ENCODE peak calls at places on chromosomes 12 and 14, in six cellular contexts. One of them, this sample, is unnamed.

GRCh38 chr12:78725951-78726550 is 138.5 kb upstream of the SYT1 start:
- DNase-seq in SK-N-SH: no peak
- DNase-seq in hepatocyte: peak; percentile 28
- DNase-seq in right cardiac atrium: no peak
- DNase-seq in ovary: no peak
- DNase-seq in lower lobe of right lung: no peak
- DNase-seq in this sample: no peak

GRCh38 chr12:1844223-1844622 is 23.9 kb downstream of the LRTM2 start:
- DNase-seq in SK-N-SH: no peak
- DNase-seq in hepatocyte: no peak
- DNase-seq in right cardiac atrium: no peak
- DNase-seq in ovary: no peak
- DNase-seq in lower lobe of right lung: peak; percentile 36
- DNase-seq in this sample: no peak

GRCh38 chr12:56601503-56601902 is 28.6 kb downstream of the BAZ2A start:
- DNase-seq in SK-N-SH: peak; percentile 43
- DNase-seq in hepatocyte: no peak
- DNase-seq in right cardiac atrium: peak; percentile 31
- DNase-seq in ovary: no peak
- DNase-seq in lower lobe of right lung: no peak
- DNase-seq in this sample: no peak

GRCh38 chr14:53742226-53742607 is 214.4 kb downstream of the BMP4 start:
- DNase-seq in SK-N-SH: no peak
- DNase-seq in hepatocyte: no peak
- DNase-seq in right cardiac atrium: no peak
- DNase-seq in ovary: no peak
- DNase-seq in lower lobe of right lung: no peak
- DNase-seq in this sample: no peak

GRCh38 chr12:53696285-53696654 is 20.4 kb upstream of the ATP5MC2 start:
- DNase-seq in SK-N-SH: peak; percentile 84
- DNase-seq in hepatocyte: peak; percentile 89
- DNase-seq in right cardiac atrium: peak; percentile 44
- DNase-seq in ovary: no peak
- DNase-seq in lower lobe of right lung: peak; percentile 57
- DNase-seq in this sample: no peak

GRCh38 chr12:52267266-52267665 is 7.2 kb upstream of the KRT86 start:
- DNase-seq in SK-N-SH: no peak
- DNase-seq in hepatocyte: no peak
- DNase-seq in right cardiac atrium: no peak
- DNase-seq in ovary: no peak
- DNase-seq in lower lobe of right lung: no peak
- DNase-seq in this sample: no peak

GRCh38 chr12:19491863-19492262 is 52.6 kb downstream of the AEBP2 start:
- DNase-seq in SK-N-SH: no peak
- DNase-seq in hepatocyte: no peak
- DNase-seq in right cardiac atrium: no peak
- DNase-seq in ovary: no peak
- DNase-seq in lower lobe of right lung: no peak
- DNase-seq in this sample: no peak

GRCh38 chr12:28552472-28553061 is 362.3 kb downstream of the CCDC91 start:
- DNase-seq in SK-N-SH: no peak
- DNase-seq in hepatocyte: no peak
- DNase-seq in right cardiac atrium: no peak
- DNase-seq in ovary: no peak
- DNase-seq in lower lobe of right lung: no peak
- DNase-seq in this sample: no peak

GRCh38 chr12:59151243-59151642 is 230.9 kb upstream of the LRIG3 start:
- DNase-seq in SK-N-SH: no peak
- DNase-seq in hepatocyte: no peak
- DNase-seq in right cardiac atrium: no peak
- DNase-seq in ovary: no peak
- DNase-seq in lower lobe of right lung: no peak
- DNase-seq in this sample: no peak

GRCh38 chr14:42806909-42807315 is 1200.2 kb downstream of the LRFN5 start:
- DNase-seq in SK-N-SH: no peak
- DNase-seq in hepatocyte: peak; percentile 39
- DNase-seq in right cardiac atrium: no peak
- DNase-seq in ovary: no peak
- DNase-seq in lower lobe of right lung: no peak
- DNase-seq in this sample: no peak

GRCh38 chr14:68397371-68397779 is 395.5 kb downstream of the ZFP36L1 start:
- DNase-seq in SK-N-SH: no peak
- DNase-seq in hepatocyte: peak; percentile 59
- DNase-seq in right cardiac atrium: peak; percentile 65
- DNase-seq in ovary: peak; percentile 39
- DNase-seq in lower lobe of right lung: peak; percentile 89
- DNase-seq in this sample: peak; percentile 59

GRCh38 chr12:89880695-89881350 is 172.2 kb upstream of the ATP2B1 start:
- DNase-seq in SK-N-SH: no peak
- DNase-seq in hepatocyte: no peak
- DNase-seq in right cardiac atrium: no peak
- DNase-seq in ovary: no peak
- DNase-seq in lower lobe of right lung: no peak
- DNase-seq in this sample: no peak

GRCh38 chr14:89617471-89618291 is 200.6 kb upstream of the FOXN3 start:
- DNase-seq in SK-N-SH: peak; percentile 66
- DNase-seq in hepatocyte: peak; percentile 35
- DNase-seq in right cardiac atrium: peak; percentile 28
- DNase-seq in ovary: no peak
- DNase-seq in lower lobe of right lung: no peak
- DNase-seq in this sample: no peak

GRCh38 chr12:55068416-55069010 is 48.7 kb downstream of the NEUROD4 start:
- DNase-seq in SK-N-SH: peak; percentile 48
- DNase-seq in hepatocyte: peak; percentile 73
- DNase-seq in right cardiac atrium: no peak
- DNase-seq in ovary: no peak
- DNase-seq in lower lobe of right lung: no peak
- DNase-seq in this sample: no peak

GRCh38 chr14:101072945-101073597 is 169.5 kb upstream of the RTL1 start:
- DNase-seq in SK-N-SH: peak; percentile 91
- DNase-seq in hepatocyte: peak; percentile 97
- DNase-seq in right cardiac atrium: no peak
- DNase-seq in ovary: peak; percentile 73
- DNase-seq in lower lobe of right lung: no peak
- DNase-seq in this sample: peak; percentile 82

GRCh38 chr14:57970175-57970574 is 104.3 kb upstream of the SLC35F4 start:
- DNase-seq in SK-N-SH: no peak
- DNase-seq in hepatocyte: no peak
- DNase-seq in right cardiac atrium: no peak
- DNase-seq in ovary: no peak
- DNase-seq in lower lobe of right lung: no peak
- DNase-seq in this sample: no peak

DNA sequence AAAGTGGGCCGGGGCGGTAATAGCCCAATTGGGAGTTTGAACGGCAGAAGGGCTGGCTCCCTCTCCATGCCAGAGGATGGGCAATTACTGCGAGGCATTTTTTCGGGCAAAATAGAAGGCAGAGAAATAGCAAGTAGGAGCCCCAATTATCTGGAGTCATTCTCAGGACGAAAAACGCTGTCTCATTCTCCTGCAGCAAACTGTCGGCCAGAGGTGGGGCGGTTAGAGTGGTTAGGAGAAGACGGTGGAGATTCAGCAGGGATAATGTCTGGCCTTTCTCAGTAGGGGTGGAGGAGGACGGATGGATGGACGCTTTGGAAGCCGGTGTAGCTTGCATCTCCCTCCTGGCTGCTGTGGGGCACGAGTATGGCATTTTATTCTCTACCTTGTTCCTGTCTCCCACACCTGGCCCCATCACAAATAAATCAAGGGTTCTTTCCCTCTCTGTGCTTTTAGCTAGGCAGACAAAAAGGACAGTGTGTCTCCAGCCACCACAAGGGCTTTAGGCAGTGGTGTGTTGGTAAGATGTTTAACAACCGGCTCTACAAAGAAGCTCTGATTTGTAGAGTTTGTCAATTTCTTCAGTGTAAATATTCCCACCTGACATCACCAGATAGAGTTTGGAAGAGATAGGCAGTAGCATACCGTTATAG is 140.5 kb upstream of the LHX5 start:
- DNase-seq in SK-N-SH: no peak
- DNase-seq in hepatocyte: no peak
- DNase-seq in right cardiac atrium: no peak
- DNase-seq in ovary: no peak
- DNase-seq in lower lobe of right lung: no peak
- DNase-seq in this sample: no peak
- H3K4me3 ChIP-seq in SK-N-SH: no peak overlapping the region
- H3K4me3 ChIP-seq in hepatocyte: no peak overlapping the region
- H3K4me3 ChIP-seq in right cardiac atrium: no peak overlapping the region
- H3K4me3 ChIP-seq in ovary: no peak overlapping the region
- H3K4me3 ChIP-seq in lower lobe of right lung: no peak overlapping the region
- H3K4me3 ChIP-seq in this sample: no peak overlapping the region

GRCh38 chr12:4450551-4451112 is 5.0 kb upstream of the FGF6 start:
- DNase-seq in SK-N-SH: no peak
- DNase-seq in hepatocyte: no peak
- DNase-seq in right cardiac atrium: no peak
- DNase-seq in ovary: no peak
- DNase-seq in lower lobe of right lung: no peak
- DNase-seq in this sample: no peak
- H3K9me3 ChIP-seq in SK-N-SH: no peaks in the 10 kb centered on the region
- H3K9me3 ChIP-seq in hepatocyte: no peaks in the 10 kb centered on the region
- H3K9me3 ChIP-seq in right cardiac atrium: no peaks in the 10 kb centered on the region
- H3K9me3 ChIP-seq in ovary: no peaks in the 10 kb centered on the region
- H3K9me3 ChIP-seq in lower lobe of right lung: no peaks in the 10 kb centered on the region
- H3K9me3 ChIP-seq in this sample: no peaks in the 10 kb centered on the region

GRCh38 chr12:130776857-130777339 is 60.8 kb upstream of the RIMBP2 start:
- DNase-seq in SK-N-SH: no peak
- DNase-seq in hepatocyte: no peak
- DNase-seq in right cardiac atrium: no peak
- DNase-seq in ovary: no peak
- DNase-seq in lower lobe of right lung: no peak
- DNase-seq in this sample: no peak
- H3K4me3 ChIP-seq in SK-N-SH: no peak overlapping the region
- H3K4me3 ChIP-seq in hepatocyte: no peak overlapping the region
- H3K4me3 ChIP-seq in right cardiac atrium: no peak overlapping the region
- H3K4me3 ChIP-seq in ovary: no peak overlapping the region
- H3K4me3 ChIP-seq in lower lobe of right lung: no peak overlapping the region
- H3K4me3 ChIP-seq in this sample: no peak overlapping the region

DNA sequence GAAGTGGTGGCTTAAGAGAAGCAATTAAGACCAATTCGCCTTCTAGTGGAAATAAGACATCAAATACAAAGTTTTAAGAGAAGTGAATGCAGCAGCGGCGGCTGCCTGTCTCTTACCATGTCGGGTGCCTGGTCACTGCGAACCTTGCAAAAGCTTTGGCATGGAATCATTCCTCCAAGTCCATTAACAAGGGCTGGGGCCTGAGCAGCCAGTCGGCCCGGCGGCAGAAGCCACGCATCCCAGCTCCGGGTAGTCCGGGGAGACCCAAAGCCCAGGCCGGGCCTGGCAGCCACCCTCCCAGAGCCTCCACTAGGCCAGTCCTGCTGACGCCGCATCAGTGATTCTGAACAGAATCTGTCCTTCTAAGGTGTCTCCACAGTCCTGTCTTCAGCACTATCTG is 321.0 kb downstream of the TMEM121 start:
- DNase-seq in SK-N-SH: no peak
- DNase-seq in hepatocyte: no peak
- DNase-seq in right cardiac atrium: peak; percentile 3
- DNase-seq in ovary: no peak
- DNase-seq in lower lobe of right lung: peak; percentile 36
- DNase-seq in this sample: no peak
- H3K9me3 ChIP-seq in SK-N-SH: no peaks in the 10 kb centered on the region
- H3K9me3 ChIP-seq in hepatocyte: no peaks in the 10 kb centered on the region
- H3K9me3 ChIP-seq in right cardiac atrium: no peaks in the 10 kb centered on the region
- H3K9me3 ChIP-seq in ovary: no peaks in the 10 kb centered on the region
- H3K9me3 ChIP-seq in lower lobe of right lung: no peaks in the 10 kb centered on the region
- H3K9me3 ChIP-seq in this sample: no peaks in the 10 kb centered on the region

GRCh38 chr12:24839268-24839791 is 109.6 kb downstream of the BCAT1 start:
- DNase-seq in SK-N-SH: no peak
- DNase-seq in hepatocyte: no peak
- DNase-seq in right cardiac atrium: no peak
- DNase-seq in ovary: no peak
- DNase-seq in lower lobe of right lung: no peak
- DNase-seq in this sample: no peak
- H3K4me3 ChIP-seq in SK-N-SH: no peak overlapping the region
- H3K4me3 ChIP-seq in hepatocyte: no peak overlapping the region
- H3K4me3 ChIP-seq in right cardiac atrium: no peak overlapping the region
- H3K4me3 ChIP-seq in ovary: no peak overlapping the region
- H3K4me3 ChIP-seq in lower lobe of right lung: no peak overlapping the region
- H3K4me3 ChIP-seq in this sample: no peak overlapping the region

DNA sequence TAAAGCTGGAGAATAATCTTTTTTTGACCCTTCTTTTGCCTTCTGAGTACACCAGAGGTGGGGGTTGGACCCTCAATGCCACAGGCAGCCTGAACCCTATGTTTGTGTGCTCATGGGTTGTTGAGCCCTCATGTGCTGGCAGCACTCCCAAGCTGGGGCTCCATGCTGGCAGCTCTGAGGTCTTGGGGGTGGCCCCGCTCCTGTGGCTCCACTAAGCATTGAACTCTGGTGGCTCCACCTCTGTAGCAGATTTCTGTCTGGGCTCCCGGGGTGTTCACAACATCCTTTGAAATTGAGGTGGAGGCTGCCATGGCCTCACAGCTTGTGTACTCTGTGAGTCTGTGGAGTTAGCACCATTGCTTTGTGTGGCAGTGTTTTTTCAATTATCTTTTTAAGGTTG is 557.4 kb upstream of the SEL1L start:
- DNase-seq in SK-N-SH: no peak
- DNase-seq in hepatocyte: no peak
- DNase-seq in right cardiac atrium: no peak
- DNase-seq in ovary: no peak
- DNase-seq in lower lobe of right lung: no peak
- DNase-seq in this sample: no peak
- H3K9me3 ChIP-seq in SK-N-SH: no peaks in the 10 kb centered on the region
- H3K9me3 ChIP-seq in hepatocyte: no peaks in the 10 kb centered on the region
- H3K9me3 ChIP-seq in right cardiac atrium: no peaks in the 10 kb centered on the region
- H3K9me3 ChIP-seq in ovary: no peaks in the 10 kb centered on the region
- H3K9me3 ChIP-seq in lower lobe of right lung: no peaks in the 10 kb centered on the region
- H3K9me3 ChIP-seq in this sample: no peaks in the 10 kb centered on the region

DNA sequence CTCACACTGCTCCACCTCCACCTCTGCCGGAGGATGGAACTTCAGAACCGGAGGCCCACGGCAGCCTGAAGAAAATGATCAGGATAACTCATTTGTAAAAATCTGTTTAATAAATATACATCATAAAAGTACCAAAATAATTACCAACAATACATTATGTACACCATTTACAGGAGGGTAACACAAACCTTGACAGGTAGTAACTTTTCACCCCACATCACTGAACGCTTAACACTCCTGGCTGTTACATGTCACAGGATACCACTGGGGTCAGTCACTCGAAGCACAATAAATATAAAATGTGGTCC is 3.2 kb downstream of the NFKBIA start:
- DNase-seq in SK-N-SH: no peak
- DNase-seq in hepatocyte: no peak
- DNase-seq in right cardiac atrium: no peak
- DNase-seq in ovary: no peak
- DNase-seq in lower lobe of right lung: no peak
- DNase-seq in this sample: no peak
- H3K4me3 ChIP-seq in SK-N-SH: peak overlapping the region; percentile 22
- H3K4me3 ChIP-seq in hepatocyte: no peak overlapping the region
- H3K4me3 ChIP-seq in right cardiac atrium: peak overlapping the region; percentile 81
- H3K4me3 ChIP-seq in ovary: peak overlapping the region; percentile 95
- H3K4me3 ChIP-seq in lower lobe of right lung: peak overlapping the region; percentile 93
- H3K4me3 ChIP-seq in this sample: peak overlapping the region; percentile 99

This sample was measured in uterus.